ENCODE peak calls at places on chromosomes 12 and 14, in five cellular contexts. N is IMR-90, K is K562, B is HepG2, H is SK-N-SH. Q is an unnamed sample.

GRCh38 chr12:25084816-25085215 is 110.1 kb downstream of the DNAI7 start:
- DNase-seq in N (no peak), K (no peak), B (no peak), H (no peak), Q (no peak)

GRCh38 chr12:105813201-105813600 is 325.6 kb downstream of the NUAK1 start:
- DNase-seq in N (no peak), K (no peak), B (no peak), H (no peak), Q (no peak)

GRCh38 chr12:116278667-116279066 is 1.2 kb upstream of the MED13L start:
- DNase-seq in N (no peak), K (no peak), B (no peak), H (no peak), Q (no peak)

GRCh38 chr12:65470261-65470660 is 191.8 kb downstream of the MSRB3 start:
- DNase-seq in N (no peak), K (no peak), B (no peak), H (no peak), Q (no peak)

GRCh38 chr14:35985504-35986218 is 159.5 kb downstream of the BRMS1L start:
- DNase-seq in N (no peak), K (no peak), B (no peak), H (no peak), Q (peak; percentile 41)

GRCh38 chr14:75469606-75470237 is 41.9 kb downstream of the JDP2 start:
- DNase-seq in N (no peak), K (no peak), B (no peak), H (no peak), Q (no peak)

GRCh38 chr14:102481371-102481770 is 28.2 kb downstream of the ANKRD9 start:
- DNase-seq in N (no peak), K (no peak), B (no peak), H (no peak), Q (no peak)

GRCh38 chr14:32205554-32205953 is 2.5 kb upstream of the RNU6-8 start:
- DNase-seq in N (no peak), K (no peak), B (no peak), H (no peak), Q (no peak)

GRCh38 chr12:116614194-116614885 is 55.2 kb downstream of the MAP1LC3B2 start:
- DNase-seq in N (peak; percentile 32), K (no peak), B (no peak), H (no peak), Q (no peak)

GRCh38 chr12:49057888-49058287 is 2.7 kb downstream of the KMT2D start:
- DNase-seq in N (no peak), K (no peak), B (no peak), H (peak; percentile 13), Q (no peak)

GRCh38 chr12:86173044-86173443 is 83.1 kb downstream of the MGAT4C start:
- DNase-seq in N (no peak), K (no peak), B (no peak), H (no peak), Q (no peak)

GRCh38 chr14:75514673-75515630 is 7.3 kb upstream of the BATF start:
- DNase-seq in N (peak; percentile 15), K (peak; percentile 44), B (no peak), H (no peak), Q (peak; percentile 80)

GRCh38 chr12:66550626-66551025 is 128.2 kb downstream of the GRIP1 start:
- DNase-seq in N (no peak), K (no peak), B (no peak), H (no peak), Q (no peak)

DNA sequence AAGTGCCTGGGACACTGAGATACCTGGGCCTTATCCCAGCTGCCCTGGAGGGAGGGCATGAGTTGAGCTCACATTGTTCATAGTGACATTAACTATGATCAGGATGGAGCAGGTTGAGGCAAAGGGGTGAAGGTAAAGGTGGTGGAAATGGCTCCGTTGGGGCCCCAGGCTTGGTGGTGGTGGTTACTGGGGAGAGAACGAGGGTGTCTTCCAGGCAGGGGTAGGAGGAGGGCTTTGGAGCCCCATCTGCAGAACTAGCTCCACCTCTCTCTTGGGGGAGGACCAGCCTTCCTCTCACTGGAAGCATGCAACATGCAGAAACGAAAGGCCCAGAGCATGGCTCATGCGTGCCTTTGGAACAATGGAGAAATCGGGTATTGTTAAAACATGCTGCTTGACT is 217.0 kb downstream of the SLC41A2 start:
- DNase-seq in N (no peak), K (no peak), B (no peak), H (no peak), Q (no peak)
- TF ChIP-seq MXI1 in N (no peak), K (no peak), B (no peak), H (no peak), Q (no peak)

DNA sequence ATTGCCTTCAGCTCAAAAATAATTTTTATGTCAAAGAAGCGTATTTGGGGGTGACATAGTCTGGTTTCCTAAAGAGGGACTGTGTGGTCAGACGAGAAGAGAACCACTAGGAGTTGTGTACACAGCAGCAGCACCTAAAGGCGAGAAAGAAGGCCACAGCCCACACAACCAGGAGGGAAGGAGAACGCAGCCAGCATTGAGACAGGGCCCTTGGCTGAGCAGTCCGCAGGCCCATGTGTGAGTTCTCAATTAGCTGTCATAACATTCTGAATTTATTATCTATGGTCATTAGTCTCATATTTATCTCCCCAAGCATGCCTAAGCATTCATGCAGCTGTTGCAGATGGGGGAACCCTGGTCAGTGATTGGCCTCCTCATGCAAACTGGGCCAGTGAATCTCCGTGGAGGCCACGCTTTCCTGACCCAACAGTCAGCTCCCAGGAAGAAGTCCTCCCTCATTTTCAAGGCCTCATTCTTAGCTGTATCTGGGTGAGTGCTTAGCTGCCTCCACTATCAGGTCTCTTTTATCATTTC is 81.2 kb upstream of the ATF7IP start:
- DNase-seq in N (peak; percentile 10), K (peak; percentile 24), B (no peak), H (no peak), Q (peak; percentile 40)
- H3K4me3 ChIP-seq in N (no peak overlapping the region), K (no peak overlapping the region), B (no peak overlapping the region), H (no peak overlapping the region), Q (peak overlapping the region; percentile 51)

GRCh38 chr12:68406134-68406576 is 74.0 kb upstream of the MDM1 start:
- DNase-seq in N (peak; percentile 82), K (peak; percentile 12), B (peak; percentile 10), H (peak; percentile 32), Q (no peak)
- TF ChIP-seq MXI1 in N (no peak), K (no peak), B (no peak), H (no peak), Q (no peak)

DNA sequence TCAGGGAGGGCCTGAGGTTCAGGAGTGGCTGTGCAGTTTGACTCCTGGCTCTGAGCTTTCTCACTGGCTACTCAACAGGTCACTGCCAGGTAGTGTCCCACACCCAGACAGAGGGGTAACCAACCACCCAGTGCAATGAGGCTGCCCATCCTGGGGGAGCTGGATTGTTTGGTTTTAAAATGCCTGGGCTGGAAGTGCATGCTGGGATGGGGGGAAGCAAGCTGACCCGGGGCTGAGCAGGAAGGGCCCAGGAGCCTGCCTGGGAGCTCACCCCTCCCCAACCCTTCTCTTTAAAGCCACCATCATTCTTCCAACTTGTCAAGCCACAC is 12.6 kb upstream of the ABHD12B start:
- DNase-seq in N (no peak), K (no peak), B (no peak), H (no peak), Q (no peak)
- H3K4me3 ChIP-seq in N (no peak overlapping the region), K (no peak overlapping the region), B (peak overlapping the region; percentile 49), H (no peak overlapping the region), Q (peak overlapping the region; percentile 77)